ENCODE peak calls at places on chromosomes 11 and 22, in six cellular contexts. H is activated gamma-delta T cell; P is HT1080; V is Daoy; U is retinal pigment epithelial cell; D is activated naive CD4-positive, alpha-beta T cell. O is an unnamed sample.
A peak's percentile ranks its signal among the peaks of the same experiment; 100 is the strongest.

GRCh38 chr22:37187891-37188761 is at the start of gene C1QTNF6:
- DNase-seq in D (no peak), V (peak; percentile 70), U (no peak), P (peak; percentile 61), H (no peak), O (no peak)

GRCh38 chr11:3347127-3347526 is 31.8 kb downstream of the ZNF195 start:
- DNase-seq in U (no peak), P (no peak), H (no peak), D (no peak), V (no peak), O (no peak)

GRCh38 chr22:16935209-16935608 is 72.8 kb downstream of the GAB4 start:
- DNase-seq in D (no peak), H (no peak), V (no peak), P (no peak), U (no peak), O (no peak)

GRCh38 chr11:18749681-18750319 is 23.8 kb upstream of the IGSF22 start:
- DNase-seq in H (no peak), U (peak; percentile 46), P (peak; percentile 92), V (peak; percentile 89), D (no peak), O (peak; percentile 45)

GRCh38 chr11:117144477-117145392 is 648 bp downstream of the PAFAH1B2 start:
- DNase-seq in D (peak; percentile 65), P (peak; percentile 63), H (peak; percentile 41), V (peak; percentile 64), U (peak; percentile 54), O (peak; percentile 86)

GRCh38 chr22:47850644-47851151 is 1088.2 kb downstream of the TBC1D22A start:
- DNase-seq in H (no peak), D (no peak), U (no peak), P (peak; percentile 87), V (peak; percentile 55), O (no peak)

GRCh38 chr11:10625281-10625981 is 57.0 kb upstream of the LYVE1 start:
- DNase-seq in V (no peak), U (no peak), P (no peak), H (no peak), D (no peak), O (no peak)

GRCh38 chr11:110121204-110121603 is 28.0 kb downstream of the ZC3H12C start:
- DNase-seq in P (peak; percentile 46), V (peak; percentile 21), D (no peak), H (no peak), U (peak; percentile 38), O (no peak)

GRCh38 chr11:47185305-47186075 is 744 bp downstream of the PACSIN3 start:
- DNase-seq in P (peak; percentile 60), H (no peak), U (no peak), V (peak; percentile 57), D (no peak), O (peak; percentile 86)

GRCh38 chr11:111417766-111418435 is 38.8 kb upstream of the POU2AF1 start:
- DNase-seq in D (no peak), V (peak; percentile 43), H (no peak), P (no peak), U (no peak), O (no peak)

GRCh38 chr11:72225411-72225951 is 914 bp downstream of the INPPL1 start:
- DNase-seq in U (no peak), D (no peak), H (no peak), V (no peak), P (no peak), O (peak; percentile 41)

GRCh38 chr22:49793296-49793695 is 34.4 kb downstream of the BRD1 start:
- DNase-seq in U (no peak), V (no peak), P (no peak), D (no peak), H (no peak), O (no peak)

GRCh38 chr11:70067591-70068341 is 10.4 kb upstream of the ANO1 start:
- DNase-seq in V (no peak), P (no peak), H (no peak), U (no peak), D (no peak), O (no peak)

GRCh38 chr22:19122143-19122751 is at the start of gene DGCR2:
- DNase-seq in P (peak; percentile 83), V (peak; percentile 97), D (peak; percentile 96), U (peak; percentile 81), H (peak; percentile 91), O (peak; percentile 93)

GRCh38 chr11:62709262-62710000 is 2.0 kb downstream of the GNG3 start:
- DNase-seq in D (peak; percentile 92), V (peak; percentile 97), P (peak; percentile 50), H (peak; percentile 65), U (peak; percentile 93), O (peak; percentile 88)

GRCh38 chr11:78397398-78397797 is 20.2 kb downstream of the GAB2 start:
- DNase-seq in D (no peak), H (no peak), P (no peak), V (no peak), U (no peak), O (no peak)

GRCh38 chr22:28358244-28358777 is 321.3 kb downstream of the TTC28 start:
- DNase-seq in H (no peak), U (peak; percentile 39), V (no peak), P (no peak), D (no peak), O (no peak)

GRCh38 chr22:36331912-36332622 is 55.7 kb downstream of the MYH9 start:
- DNase-seq in D (peak; percentile 56), V (peak; percentile 84), U (no peak), P (peak; percentile 78), H (no peak), O (no peak)

GRCh38 chr11:120281161-120281795 is 41.3 kb downstream of the POU2F3 start:
- DNase-seq in P (peak; percentile 34), D (no peak), U (no peak), H (no peak), V (no peak), O (no peak)

GRCh38 chr11:16611395-16612233 is 126.8 kb upstream of the C11orf58 start:
- DNase-seq in P (no peak), V (peak; percentile 1), U (no peak), D (no peak), H (no peak), O (no peak)

GRCh38 chr11:2806351-2807058 is 79.1 kb downstream of the CDKN1C start:
- DNase-seq in U (no peak), P (no peak), D (no peak), V (no peak), H (no peak), O (no peak)